ENCODE peak calls at places on chromosomes 7 and 10, in eight cellular contexts. L, W, X, B, M, Z, O and J are unnamed samples.
A peak's percentile ranks its signal among the peaks of the same experiment; 100 is the strongest.

GRCh38 chr7:42493436-42494198 is 256.6 kb upstream of the GLI3 start:
- DNase-seq in O (no peak), B (peak; percentile 87), L (peak; percentile 63), W (no peak), X (peak; percentile 94), M (peak; percentile 85), Z (no peak), J (peak; percentile 72)

GRCh38 chr10:24854256-24854655 is 98.2 kb downstream of the PRTFDC1 start:
- DNase-seq in B (no peak), X (no peak), M (no peak), L (no peak), O (no peak), W (peak; percentile 29), Z (no peak), J (no peak)

GRCh38 chr7:16187131-16187530 is 234.2 kb downstream of the CRPPA start:
- DNase-seq in Z (no peak), O (no peak), W (no peak), B (no peak), M (no peak), L (no peak), X (no peak), J (no peak)

GRCh38 chr7:150903627-150904026 is 51.3 kb downstream of the AOC1 start:
- DNase-seq in Z (no peak), M (peak; percentile 36), X (no peak), B (no peak), O (no peak), L (peak; percentile 84), W (peak; percentile 95), J (peak; percentile 66)

GRCh38 chr10:1632141-1632540 is 105.2 kb downstream of the ADARB2 start:
- DNase-seq in W (no peak), Z (no peak), X (no peak), O (no peak), B (no peak), M (no peak), L (no peak), J (no peak)

GRCh38 chr7:38492010-38492409 is 139.2 kb downstream of the AMPH start:
- DNase-seq in L (no peak), M (no peak), O (no peak), B (no peak), W (no peak), X (no peak), Z (no peak), J (no peak)

GRCh38 chr7:131546583-131547111 is 9.8 kb downstream of the PODXL start:
- DNase-seq in W (no peak), M (no peak), O (no peak), L (peak; percentile 61), B (no peak), Z (no peak), X (no peak), J (no peak)

GRCh38 chr10:59903871-59904270 is 2.5 kb downstream of the CCDC6 start:
- DNase-seq in B (no peak), O (no peak), L (no peak), M (no peak), W (no peak), X (peak; percentile 59), Z (no peak), J (no peak)

GRCh38 chr7:70353310-70353947 is 755.2 kb downstream of the AUTS2 start:
- DNase-seq in W (no peak), L (no peak), B (no peak), X (no peak), M (no peak), Z (no peak), O (no peak), J (no peak)

GRCh38 chr7:122803323-122803722 is 82.9 kb downstream of the CADPS2 start:
- DNase-seq in L (peak; percentile 50), X (peak; percentile 50), B (peak; percentile 37), O (no peak), M (peak; percentile 43), W (no peak), Z (no peak), J (no peak)

GRCh38 chr10:88991161-88991899 is 732 bp downstream of the FAS start:
- DNase-seq in Z (peak; percentile 44), W (no peak), O (no peak), X (peak; percentile 82), L (peak; percentile 66), M (peak; percentile 83), B (peak; percentile 66), J (peak; percentile 72)

GRCh38 chr10:110872145-110872983 is 636 bp downstream of the PDCD4 start:
- DNase-seq in L (peak; percentile 85), Z (peak; percentile 13), M (peak; percentile 57), X (peak; percentile 87), W (peak; percentile 83), B (peak; percentile 85), O (no peak), J (no peak)

GRCh38 chr7:77409739-77410545 is 6.2 kb downstream of the GSAP start:
- DNase-seq in L (peak; percentile 74), B (peak; percentile 49), X (peak; percentile 81), M (peak; percentile 98), Z (no peak), W (no peak), O (no peak), J (peak; percentile 95)

GRCh38 chr7:33886100-33886623 is 19.2 kb upstream of the BMPER start:
- DNase-seq in O (no peak), L (peak; percentile 48), W (no peak), M (no peak), Z (no peak), X (no peak), B (no peak), J (no peak)

GRCh38 chr10:3935141-3935540 is 150.1 kb upstream of the KLF6 start:
- DNase-seq in O (peak; percentile 89), W (no peak), L (no peak), B (peak; percentile 92), X (peak; percentile 86), M (peak; percentile 70), Z (no peak), J (peak; percentile 66)

GRCh38 chr7:152076324-152076821 is 50.9 kb downstream of the GALNT11 start:
- DNase-seq in O (peak; percentile 5), X (peak; percentile 20), L (peak; percentile 7), Z (no peak), W (no peak), B (no peak), M (peak; percentile 33), J (peak; percentile 2)

GRCh38 chr10:59831658-59832503 is 74.5 kb downstream of the CCDC6 start:
- DNase-seq in O (no peak), Z (no peak), W (no peak), L (no peak), B (no peak), X (no peak), M (peak; percentile 79), J (peak; percentile 53)

GRCh38 chr10:43695730-43696129 is 47.0 kb upstream of the ZNF32 start:
- DNase-seq in O (no peak), M (no peak), L (no peak), W (no peak), Z (no peak), B (no peak), X (no peak), J (no peak)

GRCh38 chr10:132921086-132921485 is 21.3 kb downstream of the CFAP46 start:
- DNase-seq in Z (no peak), M (no peak), X (no peak), L (no peak), B (no peak), O (no peak), W (no peak), J (no peak)

GRCh38 chr7:24756989-24757798 is at the start of gene GSDME:
- DNase-seq in O (peak; percentile 40), L (peak; percentile 82), M (peak; percentile 41), X (peak; percentile 80), B (peak; percentile 12), Z (no peak), W (no peak), J (peak; percentile 71)

GRCh38 chr10:129742742-129743550 is 221.1 kb downstream of the EBF3 start:
- DNase-seq in B (no peak), L (no peak), O (no peak), X (no peak), W (no peak), Z (no peak), M (no peak), J (no peak)

GRCh38 chr7:77205706-77206105 is 6.1 kb upstream of the FGL2 start:
- DNase-seq in L (no peak), O (no peak), M (no peak), B (no peak), Z (no peak), X (no peak), W (no peak), J (no peak)

GRCh38 chr7:40234666-40235065 is 99.9 kb downstream of the SUGCT start:
- DNase-seq in W (no peak), M (no peak), Z (no peak), B (no peak), O (no peak), L (no peak), X (no peak), J (no peak)

GRCh38 chr10:93818086-93818485 is 60.4 kb downstream of the LGI1 start:
- DNase-seq in B (no peak), X (no peak), M (no peak), W (no peak), Z (no peak), O (no peak), L (no peak), J (no peak)

GRCh38 chr7:155408657-155409586 is 49.0 kb upstream of the EN2 start:
- DNase-seq in W (no peak), X (no peak), O (no peak), L (no peak), B (no peak), Z (no peak), M (no peak), J (no peak)

GRCh38 chr10:32143302-32143847 is 87.2 kb upstream of the KIF5B start:
- DNase-seq in W (no peak), O (no peak), M (peak; percentile 99), L (no peak), X (no peak), B (no peak), Z (no peak), J (peak; percentile 98)